ENCODE peak calls at places on chromosomes 3 and 15, in ten cellular contexts. S is A549; O is AG04449; I is activated CD8-positive, alpha-beta memory T cell treated with anti-CD3 and anti-CD28 coated beads for 24 hours; A is NCI-H2171 treated with DMSO at 0.1 percent for 48 hours; P is ACHN; L is GM04504; H is lower lobe of right lung; J is SW480; Q is non-pigmented ciliary epithelial cell. R is an unnamed sample.

GRCh38 chr3:195595778-195596531 is 12.2 kb upstream of the APOD start:
- DNase-seq in S (no peak), O (no peak), I (peak), A (no peak), P (no peak), L (no peak), H (no peak), J (no peak), Q (no peak), R (no peak)

GRCh38 chr15:65286069-65286703 is 497 bp downstream of the PARP16 start:
- DNase-seq in S (peak), O (no peak), I (no peak), A (peak), P (peak), L (no peak), H (peak), J (peak), Q (no peak), R (no peak)

GRCh38 chr3:48275292-48276027 is 34.6 kb downstream of the ZNF589 start:
- DNase-seq in S (no peak), O (no peak), I (no peak), A (no peak), P (no peak), L (no peak), H (no peak), J (no peak), Q (no peak), R (no peak)

GRCh38 chr15:49844390-49844789 is 223.5 kb downstream of the DTWD1 start:
- DNase-seq in S (no peak), O (no peak), I (no peak), A (no peak), P (no peak), L (no peak), H (no peak), J (peak), Q (no peak), R (no peak)

GRCh38 chr3:192481638-192482037 is 245.7 kb downstream of the FGF12 start:
- DNase-seq in S (no peak), O (no peak), I (no peak), A (no peak), P (no peak), L (no peak), H (no peak), J (no peak), Q (peak), R (no peak)

GRCh38 chr3:196726788-196727675 is 12.6 kb upstream of the PAK2 start:
- DNase-seq in S (no peak), O (no peak), I (no peak), A (no peak), P (peak), L (no peak), H (no peak), J (peak), Q (no peak), R (no peak)

GRCh38 chr3:126522363-126522788 is 1.6 kb upstream of the CHST13 start:
- DNase-seq in S (peak), O (no peak), I (peak), A (peak), P (peak), L (peak), H (peak), J (peak), Q (no peak), R (no peak)

GRCh38 chr3:29515451-29515850 is 234.6 kb downstream of the RBMS3 start:
- DNase-seq in S (peak), O (peak), I (no peak), A (no peak), P (no peak), L (no peak), H (no peak), J (no peak), Q (peak), R (no peak)

GRCh38 chr3:151770941-151771340 is 37.2 kb downstream of the AADACL2 start:
- DNase-seq in S (peak), O (no peak), I (no peak), A (no peak), P (no peak), L (no peak), H (peak), J (no peak), Q (no peak), R (no peak)

GRCh38 chr3:172213168-172213567 is 173.8 kb downstream of the FNDC3B start:
- DNase-seq in S (no peak), O (no peak), I (no peak), A (no peak), P (no peak), L (no peak), H (no peak), J (no peak), Q (peak), R (no peak)

GRCh38 chr15:40906947-40907802 is 12.9 kb downstream of the VPS18 start:
- DNase-seq in S (no peak), O (no peak), I (peak), A (peak), P (no peak), L (no peak), H (peak), J (peak), Q (no peak), R (no peak)

GRCh38 chr3:185339945-185340344 is 23.0 kb upstream of the MAP3K13 start:
- DNase-seq in S (no peak), O (no peak), I (no peak), A (no peak), P (no peak), L (no peak), H (no peak), J (no peak), Q (no peak), R (no peak)

GRCh38 chr15:43410572-43411214 is 39.8 kb downstream of the TUBGCP4 start:
- DNase-seq in S (peak), O (peak), I (no peak), A (no peak), P (no peak), L (no peak), H (no peak), J (no peak), Q (no peak), R (no peak)